ENCODE peak calls at places on chromosomes 13 and 19, in ten cellular contexts. K is Calu3; V is NCI-H345; D is germinal center; N is GM23338; Y is fibroblast of mammary gland; M is WERI-Rb-1; B is amniotic stem cell; S is activated T-helper 9 cell treated with anti-CD3 and anti-CD28 coated beads, Interleukin-2, amount 50 U/mL, for 16 hours; E is mucosa of descending colon. J is an unnamed sample.

GRCh38 chr13:56378566-56378965 is 762.2 kb upstream of the PRR20A start:
- DNase-seq in M (no peak), Y (no peak), K (no peak), B (no peak), E (no peak), V (no peak), D (no peak), N (no peak), S (no peak), J (no peak)

GRCh38 chr19:28619842-28620429 is 593.0 kb downstream of the UQCRFS1 start:
- DNase-seq in V (no peak), D (no peak), E (no peak), B (no peak), M (no peak), S (no peak), K (no peak), Y (no peak), N (no peak), J (no peak)

GRCh38 chr13:51122868-51123267 is 11.8 kb upstream of the C13orf42 start:
- DNase-seq in M (peak), E (no peak), V (no peak), N (no peak), S (no peak), Y (peak), K (peak), D (no peak), B (no peak), J (peak)

GRCh38 chr19:29389495-29389894 is 136.3 kb upstream of the VSTM2B start:
- DNase-seq in D (no peak), N (no peak), Y (no peak), K (no peak), S (no peak), B (no peak), V (no peak), E (no peak), M (no peak), J (no peak)

GRCh38 chr19:41564515-41565383 is 11.2 kb upstream of the CEACAM21 start:
- DNase-seq in Y (no peak), N (peak), S (no peak), B (no peak), V (no peak), K (no peak), D (no peak), E (no peak), M (peak), J (no peak)

GRCh38 chr13:111258637-111259036 is 61.8 kb upstream of the TEX29 start:
- DNase-seq in B (no peak), M (no peak), K (no peak), N (no peak), S (no peak), E (no peak), Y (no peak), V (no peak), D (no peak), J (no peak)

GRCh38 chr19:3722443-3723109 is 14.4 kb downstream of the TJP3 start:
- DNase-seq in K (peak), E (peak), B (no peak), N (peak), Y (no peak), V (peak), S (no peak), D (no peak), M (peak), J (no peak)

GRCh38 chr13:37068962-37069361 is 9.5 kb upstream of the SUPT20H start:
- DNase-seq in V (no peak), K (no peak), M (no peak), Y (peak), D (no peak), E (no peak), S (no peak), B (no peak), N (no peak), J (no peak)

GRCh38 chr13:20301391-20302071 is 69.4 kb upstream of the GJB6 start:
- DNase-seq in N (peak), S (no peak), M (no peak), Y (peak), B (no peak), E (no peak), D (no peak), V (no peak), K (no peak), J (no peak)

GRCh38 chr13:67726979-67727378 is 496.8 kb upstream of the PCDH9 start:
- DNase-seq in N (no peak), V (no peak), B (no peak), K (no peak), Y (no peak), S (no peak), E (peak), M (no peak), D (no peak), J (peak)

GRCh38 chr13:77143325-77143907 is 116.5 kb upstream of the FBXL3 start:
- DNase-seq in N (no peak), D (no peak), E (no peak), K (peak), B (no peak), M (no peak), V (no peak), Y (peak), S (no peak), J (peak)

GRCh38 chr19:34733826-34734600 is at the start of gene ZNF181:
- DNase-seq in S (peak), K (peak), M (peak), N (peak), E (peak), V (peak), D (peak), B (peak), Y (peak), J (peak)

GRCh38 chr13:104809483-104809882 is 1726.0 kb downstream of the EFNB2 start:
- DNase-seq in M (no peak), Y (peak), K (no peak), N (no peak), V (no peak), B (no peak), D (no peak), S (no peak), E (no peak), J (no peak)

GRCh38 chr19:34639491-34640085 is 37.4 kb downstream of the SCGB2B2 start:
- DNase-seq in S (peak), E (peak), M (peak), N (peak), K (peak), V (peak), D (peak), Y (peak), B (peak), J (peak)

GRCh38 chr19:48970923-48971395 is 5.8 kb downstream of the FTL start:
- DNase-seq in Y (peak), S (peak), K (peak), B (peak), N (peak), M (peak), D (peak), V (peak), E (peak), J (peak)

GRCh38 chr13:24116103-24116502 is 44.4 kb upstream of the SPATA13 start:
- DNase-seq in B (no peak), M (no peak), N (no peak), S (no peak), V (no peak), Y (peak), D (no peak), E (no peak), K (no peak), J (no peak)

GRCh38 chr19:46481187-46481586 is 9.8 kb upstream of the PNMA8A start:
- DNase-seq in S (no peak), B (no peak), D (no peak), K (no peak), Y (peak), N (no peak), M (no peak), E (no peak), V (no peak), J (no peak)

GRCh38 chr13:102667023-102667422 is 27.8 kb downstream of the METTL21C start:
- DNase-seq in D (no peak), B (no peak), V (no peak), S (no peak), E (no peak), N (no peak), K (no peak), Y (no peak), M (no peak), J (no peak)

GRCh38 chr19:42198676-42199439 is 18.6 kb downstream of the DEDD2 start:
- DNase-seq in B (no peak), D (peak), M (no peak), V (no peak), S (peak), Y (no peak), E (peak), K (no peak), N (peak), J (no peak)

GRCh38 chr19:40365613-40366401 is 17.3 kb downstream of the PLD3 start:
- DNase-seq in M (peak), E (peak), K (no peak), V (no peak), N (peak), B (no peak), Y (peak), D (peak), S (peak), J (no peak)

GRCh38 chr19:17125728-17126677 is 50.4 kb downstream of the MYO9B start:
- DNase-seq in M (peak), N (peak), E (peak), B (no peak), D (peak), V (no peak), S (peak), Y (peak), K (no peak), J (no peak)

GRCh38 chr13:94860981-94861407 is 148.6 kb upstream of the SOX21 start:
- DNase-seq in N (no peak), D (no peak), V (no peak), M (no peak), E (peak), K (no peak), Y (peak), B (no peak), S (no peak), J (no peak)

GRCh38 chr13:109192306-109192705 is 562.9 kb downstream of the MYO16 start:
- DNase-seq in K (no peak), M (no peak), E (no peak), S (no peak), Y (no peak), V (no peak), B (no peak), D (no peak), N (no peak), J (no peak)

GRCh38 chr13:44132710-44133109 is 240.9 kb upstream of the SERP2 start:
- DNase-seq in N (no peak), S (no peak), K (peak), Y (peak), B (no peak), D (no peak), V (no peak), E (peak), M (no peak), J (no peak)

GRCh38 chr13:25927966-25928365 is 123.8 kb downstream of the SHISA2 start:
- DNase-seq in D (no peak), Y (no peak), B (no peak), M (peak), N (no peak), V (no peak), E (no peak), K (no peak), S (no peak), J (no peak)

GRCh38 chr13:110015253-110015652 is 228.9 kb upstream of the IRS2 start:
- DNase-seq in E (no peak), Y (peak), N (no peak), M (no peak), B (no peak), K (no peak), D (no peak), V (peak), S (no peak), J (no peak)

GRCh38 chr13:93038187-93038586 is 188.4 kb upstream of the GPC6 start:
- DNase-seq in D (no peak), M (no peak), E (no peak), V (no peak), N (no peak), K (no peak), Y (no peak), B (no peak), S (no peak), J (no peak)

GRCh38 chr13:41833201-41833600 is 127.7 kb downstream of the VWA8 start:
- DNase-seq in B (no peak), K (no peak), Y (no peak), D (no peak), M (no peak), V (no peak), E (no peak), N (no peak), S (no peak), J (no peak)

GRCh38 chr19:57850553-57851017 is 926 bp downstream of the ZNF587 start:
- DNase-seq in S (no peak), Y (peak), N (peak), E (peak), D (no peak), B (peak), V (no peak), M (peak), K (peak), J (peak)

GRCh38 chr19:31223805-31224534 is 125.3 kb downstream of the TSHZ3 start:
- DNase-seq in Y (peak), K (no peak), S (no peak), D (no peak), M (no peak), B (peak), E (no peak), V (no peak), N (no peak), J (no peak)

GRCh38 chr13:99509477-99509876 is 8.2 kb downstream of the TM9SF2 start:
- DNase-seq in Y (no peak), V (no peak), E (no peak), K (no peak), M (no peak), S (no peak), N (no peak), D (no peak), B (no peak), J (no peak)

GRCh38 chr13:113945857-113946408 is 27.9 kb downstream of the C13orf46 start:
- DNase-seq in Y (no peak), E (no peak), V (no peak), S (no peak), B (no peak), M (no peak), K (no peak), D (no peak), N (no peak), J (no peak)

GRCh38 chr13:64709079-64709478 is 2521.1 kb downstream of the PCDH9 start:
- DNase-seq in V (no peak), M (peak), Y (no peak), N (no peak), S (no peak), K (no peak), B (no peak), D (no peak), E (no peak), J (no peak)

GRCh38 chr13:109567315-109567714 is 219.1 kb downstream of the IRS2 start:
- DNase-seq in N (no peak), Y (peak), M (no peak), S (no peak), K (no peak), V (no peak), E (no peak), D (no peak), B (no peak), J (no peak)

GRCh38 chr19:30070198-30070969 is 128.3 kb downstream of the URI1 start:
- DNase-seq in E (no peak), N (no peak), Y (no peak), K (no peak), B (no peak), V (no peak), M (peak), S (no peak), D (no peak), J (no peak)

GRCh38 chr13:34816543-34816942 is 125.5 kb upstream of the NBEA start:
- DNase-seq in D (no peak), B (peak), Y (no peak), S (no peak), V (no peak), E (no peak), K (no peak), N (no peak), M (no peak), J (no peak)

GRCh38 chr19:5591476-5591875 is 23.7 kb upstream of the TINCR start:
- DNase-seq in V (no peak), N (no peak), K (no peak), M (no peak), E (no peak), Y (no peak), B (no peak), S (no peak), D (no peak), J (no peak)